ENCODE peak calls at places on chromosome 12, in ten cellular contexts. M, X, Y, W, Q, P, O, V, H and E are unnamed samples.
A peak's percentile ranks its signal among the peaks of the same experiment; 100 is the strongest.

GRCh38 chr12:81627336-81628189 is 131.6 kb downstream of the PPFIA2 start:
- DNase-seq in Q (no peak), X (peak; percentile 36), Y (no peak), W (no peak), P (no peak), O (peak; percentile 55), V (no peak), H (peak; percentile 22), M (no peak), E (peak; percentile 38)

GRCh38 chr12:14664434-14665023 is 31.9 kb downstream of the GUCY2C start:
- DNase-seq in H (peak; percentile 23), X (peak; percentile 35), M (no peak), O (peak; percentile 66), P (no peak), Q (no peak), V (peak; percentile 47), Y (no peak), W (no peak), E (peak; percentile 1)

GRCh38 chr12:20213851-20214250 is 154.5 kb upstream of the PDE3A start:
- DNase-seq in V (no peak), W (no peak), Y (no peak), M (no peak), H (no peak), Q (no peak), O (no peak), X (no peak), P (no peak), E (no peak)

GRCh38 chr12:115752913-115753726 is 524.4 kb downstream of the MED13L start:
- DNase-seq in M (peak; percentile 10), P (no peak), O (peak; percentile 32), W (peak; percentile 12), X (peak; percentile 77), Q (peak; percentile 33), H (peak; percentile 62), V (no peak), Y (peak; percentile 52), E (peak; percentile 50)

GRCh38 chr12:132506730-132507538 is 17.0 kb downstream of the FBRSL1 start:
- DNase-seq in W (peak; percentile 84), Y (no peak), H (peak; percentile 38), Q (peak; percentile 93), V (peak; percentile 86), X (peak; percentile 77), O (no peak), P (peak; percentile 60), M (peak; percentile 92), E (peak; percentile 38)

GRCh38 chr12:34297790-34298164 is 275.5 kb downstream of the ALG10 start:
- DNase-seq in Y (no peak), V (no peak), P (no peak), H (no peak), M (no peak), Q (peak; percentile 4), O (no peak), W (no peak), X (no peak), E (no peak)

GRCh38 chr12:13472690-13473089 is 276.2 kb downstream of the EMP1 start:
- DNase-seq in Y (no peak), X (peak; percentile 3), H (no peak), M (no peak), P (no peak), W (no peak), V (no peak), O (no peak), Q (no peak), E (no peak)

GRCh38 chr12:14948672-14949071 is 10.3 kb upstream of the ERP27 start:
- DNase-seq in Y (no peak), X (peak; percentile 89), H (peak; percentile 12), P (no peak), Q (no peak), V (peak; percentile 68), M (no peak), W (no peak), O (peak; percentile 96), E (peak; percentile 85)

GRCh38 chr12:85835810-85836715 is at the start of gene RASSF9:
- DNase-seq in Y (peak; percentile 71), O (no peak), M (peak; percentile 75), Q (peak; percentile 70), X (peak; percentile 43), V (no peak), W (no peak), P (no peak), H (no peak), E (peak; percentile 94)

GRCh38 chr12:112352921-112353320 is 29.3 kb downstream of the HECTD4 start:
- DNase-seq in O (no peak), Y (no peak), H (no peak), Q (no peak), P (no peak), X (no peak), W (no peak), V (no peak), M (no peak), E (no peak)

GRCh38 chr12:94795520-94795919 is 145.2 kb upstream of the TMCC3 start:
- DNase-seq in V (no peak), X (peak; percentile 53), O (no peak), P (no peak), H (peak; percentile 27), Q (no peak), M (no peak), W (no peak), Y (no peak), E (peak; percentile 47)

GRCh38 chr12:26269554-26270284 is 74.3 kb downstream of the SSPN start:
- DNase-seq in H (no peak), Y (no peak), M (no peak), P (no peak), Q (no peak), W (no peak), X (no peak), V (no peak), O (no peak), E (no peak)

GRCh38 chr12:124898200-124898950 is 16.1 kb downstream of the UBC start:
- DNase-seq in V (peak; percentile 79), O (peak; percentile 78), Y (no peak), X (no peak), P (peak; percentile 43), H (no peak), M (peak; percentile 27), W (no peak), Q (no peak), E (no peak)

GRCh38 chr12:27015730-27016076 is 1.5 kb upstream of the TM7SF3 start:
- DNase-seq in V (no peak), M (no peak), P (no peak), W (no peak), Q (no peak), H (no peak), X (peak; percentile 56), Y (no peak), O (peak; percentile 68), E (peak; percentile 18)

GRCh38 chr12:11592484-11592883 is 57.0 kb upstream of the ETV6 start:
- DNase-seq in M (no peak), H (no peak), Y (no peak), P (no peak), Q (no peak), W (no peak), O (no peak), V (no peak), X (no peak), E (no peak)

GRCh38 chr12:116172224-116172849 is 105.2 kb downstream of the MED13L start:
- DNase-seq in Q (no peak), X (no peak), P (peak; percentile 27), V (peak; percentile 45), H (no peak), W (no peak), O (no peak), Y (no peak), M (no peak), E (no peak)

GRCh38 chr12:43921666-43922337 is 85.9 kb downstream of the TMEM117 start:
- DNase-seq in P (no peak), Q (no peak), W (no peak), V (no peak), M (no peak), O (no peak), X (peak; percentile 52), Y (no peak), H (no peak), E (peak; percentile 31)

GRCh38 chr12:82745062-82745461 is 58.4 kb downstream of the TMTC2 start:
- DNase-seq in M (no peak), Y (no peak), Q (no peak), W (no peak), P (no peak), V (no peak), O (no peak), X (no peak), H (no peak), E (no peak)

GRCh38 chr12:11186837-11187236 is at the start of gene TAS2R42:
- DNase-seq in Y (no peak), Q (no peak), P (no peak), X (no peak), O (no peak), V (no peak), M (no peak), W (no peak), H (no peak), E (no peak)

GRCh38 chr12:102950950-102951490 is 6.5 kb upstream of the ASCL1 start:
- DNase-seq in P (no peak), W (no peak), M (no peak), V (no peak), O (no peak), H (no peak), Q (no peak), X (no peak), Y (no peak), E (no peak)

GRCh38 chr12:26346748-26347147 is 151.4 kb downstream of the SSPN start:
- DNase-seq in X (peak; percentile 62), V (no peak), Q (no peak), M (no peak), Y (no peak), W (no peak), O (no peak), P (no peak), H (no peak), E (peak; percentile 47)

GRCh38 chr12:51183816-51184215 is 10.9 kb upstream of the TFCP2 start:
- DNase-seq in W (no peak), Q (peak; percentile 84), Y (no peak), X (peak; percentile 67), M (no peak), V (no peak), O (no peak), P (no peak), H (peak; percentile 10), E (peak; percentile 26)

GRCh38 chr12:84329933-84330332 is 582.7 kb downstream of the SLC6A15 start:
- DNase-seq in M (no peak), O (no peak), W (no peak), V (no peak), Y (no peak), P (no peak), H (peak; percentile 23), Q (no peak), X (no peak), E (no peak)

GRCh38 chr12:85683051-85683450 is 153.2 kb downstream of the RASSF9 start:
- DNase-seq in V (no peak), Q (no peak), X (no peak), P (no peak), O (no peak), H (no peak), M (no peak), W (no peak), Y (no peak), E (no peak)

GRCh38 chr12:29537292-29537691 is 39.8 kb upstream of the OVCH1 start:
- DNase-seq in V (no peak), Q (no peak), W (no peak), M (no peak), O (no peak), H (no peak), X (peak; percentile 85), Y (no peak), P (no peak), E (peak; percentile 64)

GRCh38 chr12:51621155-51621922 is 30.3 kb downstream of the SCN8A start:
- DNase-seq in Y (no peak), Q (no peak), W (no peak), M (no peak), O (no peak), X (peak; percentile 78), P (no peak), H (no peak), V (no peak), E (peak; percentile 69)

GRCh38 chr12:72511906-72512305 is 239.7 kb downstream of the TRHDE start:
- DNase-seq in Y (no peak), X (peak; percentile 85), M (no peak), Q (no peak), O (no peak), W (no peak), H (no peak), P (no peak), V (no peak), E (peak; percentile 89)

GRCh38 chr12:4148418-4149056 is 125.0 kb upstream of the CCND2 start:
- DNase-seq in X (no peak), Y (no peak), O (peak; percentile 52), M (peak; percentile 38), H (no peak), Q (peak; percentile 70), W (no peak), V (no peak), P (peak; percentile 25), E (no peak)